ENCODE peak calls at places on chromosomes 3 and 15, in nine cellular contexts. X, E, Z, H, U, L, P, J and M are unnamed samples.

GRCh38 chr3:147210676-147211075 is 195.7 kb downstream of the ZIC4 start:
- DNase-seq in X (no peak), E (no peak), Z (no peak), H (no peak), U (no peak), L (no peak), P (no peak), J (no peak), M (no peak)

GRCh38 chr15:91186892-91187644 is 87.0 kb downstream of the SV2B start:
- DNase-seq in X (peak), E (peak), Z (no peak), H (no peak), U (no peak), L (no peak), P (peak), J (peak), M (peak)

GRCh38 chr3:134810052-134810435 is 15.0 kb downstream of the EPHB1 start:
- DNase-seq in X (no peak), E (no peak), Z (no peak), H (no peak), U (no peak), L (no peak), P (no peak), J (no peak), M (no peak)

GRCh38 chr3:145448436-145448835 is 712.5 kb downstream of the PLOD2 start:
- DNase-seq in X (no peak), E (peak), Z (no peak), H (no peak), U (no peak), L (no peak), P (no peak), J (no peak), M (no peak)

GRCh38 chr15:25832158-25832557 is 31.0 kb downstream of the ATP10A start:
- DNase-seq in X (peak), E (no peak), Z (no peak), H (no peak), U (no peak), L (no peak), P (no peak), J (no peak), M (no peak)

GRCh38 chr3:161305095-161305991 is 66.0 kb downstream of the SPTSSB start:
- DNase-seq in X (peak), E (peak), Z (no peak), H (no peak), U (no peak), L (no peak), P (peak), J (no peak), M (peak)

GRCh38 chr3:115085197-115085865 is 61.8 kb downstream of the ZBTB20 start:
- DNase-seq in X (no peak), E (peak), Z (no peak), H (no peak), U (no peak), L (no peak), P (no peak), J (peak), M (no peak)

GRCh38 chr15:95208988-95209387 is 977.6 kb downstream of the MCTP2 start:
- DNase-seq in X (peak), E (peak), Z (no peak), H (peak), U (no peak), L (no peak), P (peak), J (no peak), M (peak)

GRCh38 chr3:58604031-58604430 is 26.8 kb upstream of the FAM107A start:
- DNase-seq in X (no peak), E (no peak), Z (no peak), H (no peak), U (no peak), L (no peak), P (no peak), J (no peak), M (no peak)

DNA sequence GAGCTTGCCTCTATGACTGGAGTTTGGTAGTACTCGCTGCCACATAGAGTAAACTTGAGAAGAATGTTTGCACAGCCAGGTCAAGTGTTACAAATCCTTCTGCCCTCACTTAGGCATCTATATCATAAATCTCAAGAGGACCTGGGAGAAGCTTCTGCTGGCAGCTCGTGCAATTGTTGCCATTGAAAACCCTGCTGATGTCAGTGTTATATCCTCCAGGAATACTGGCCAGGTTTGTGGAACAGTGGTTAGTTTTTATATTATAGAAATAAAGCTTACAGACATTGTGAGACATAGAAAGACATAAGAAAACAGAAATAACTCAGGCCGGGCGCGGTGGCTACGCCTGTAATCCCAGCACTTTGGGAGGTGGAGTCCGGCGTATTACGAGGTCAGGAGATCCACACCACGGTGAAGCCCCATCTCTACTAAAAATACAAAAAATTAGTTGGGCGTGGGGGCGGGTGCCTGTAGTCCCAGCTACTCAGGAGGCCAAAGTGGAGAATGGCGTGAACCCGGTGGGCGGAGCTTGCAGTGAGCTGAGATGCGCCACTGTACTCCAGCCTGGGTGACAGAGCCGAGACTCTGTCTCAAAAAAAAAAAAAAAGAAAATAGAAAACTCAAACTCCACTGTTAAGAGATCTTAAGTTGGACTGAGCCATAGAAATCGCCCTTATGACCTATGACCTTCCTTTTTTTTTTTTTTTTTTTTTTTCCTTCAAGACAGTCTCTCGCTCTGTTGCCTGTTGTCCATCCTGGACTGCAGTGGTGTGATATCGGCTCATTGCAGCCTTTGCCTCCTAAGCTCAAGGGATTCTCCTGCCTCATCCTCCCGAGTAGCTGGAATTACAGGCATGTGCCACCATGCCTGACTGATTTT is 2.2 kb downstream of the RPSA start:
- DNase-seq in X (no peak), E (no peak), Z (no peak), H (peak), U (no peak), L (no peak), P (no peak), J (no peak), M (no peak)
- H3K4me3 ChIP-seq in X (peak), E (peak), Z (no peak), H (peak), U (no peak), L (peak), P (peak), J (no peak), M (peak)

GRCh38 chr3:187974857-187975257 is 179.1 kb upstream of the LPP start:
- DNase-seq in X (no peak), E (no peak), Z (no peak), H (no peak), U (no peak), L (no peak), P (no peak), J (no peak), M (no peak)
- TF ChIP-seq CTCF in X (no peak), E (peak), Z (no peak), H (no peak), U (peak), L (peak), P (no peak), J (peak), M (no peak)

GRCh38 chr15:63030101-63030528 is 12.4 kb upstream of the TPM1 start:
- DNase-seq in X (peak), E (peak), Z (peak), H (no peak), U (peak), L (no peak), P (no peak), J (no peak), M (no peak)
- H3K4me3 ChIP-seq in X (no peak), E (no peak), Z (no peak), H (no peak), U (no peak), L (no peak), P (no peak), J (no peak), M (no peak)

DNA sequence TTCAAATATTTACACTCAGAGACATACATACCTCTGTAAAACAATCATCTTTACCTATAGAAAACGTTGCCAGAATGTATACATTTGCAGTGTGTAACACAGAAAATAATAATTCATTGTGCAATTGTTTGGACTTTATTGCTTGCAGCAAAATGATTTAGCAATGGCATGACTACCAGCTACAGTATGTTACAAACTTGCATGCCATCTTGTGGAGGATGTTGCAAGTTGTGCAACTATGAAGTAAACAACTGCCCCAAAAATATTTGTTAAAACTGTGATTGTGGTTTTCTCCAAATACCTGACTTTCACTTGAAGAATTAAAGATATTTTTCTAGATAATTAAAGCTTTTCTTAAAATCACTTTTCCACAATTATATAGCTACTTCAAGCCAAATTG is 27.1 kb upstream of the C3orf49 start:
- DNase-seq in X (peak), E (peak), Z (no peak), H (peak), U (no peak), L (no peak), P (peak), J (no peak), M (peak)
- TF ChIP-seq CTCF in X (peak), E (peak), Z (peak), H (no peak), U (peak), L (no peak), P (peak), J (peak), M (peak)

GRCh38 chr3:47443611-47443995 is 32.1 kb downstream of the SCAP start:
- DNase-seq in X (no peak), E (no peak), Z (no peak), H (no peak), U (no peak), L (no peak), P (no peak), J (no peak), M (no peak)
- H3K4me3 ChIP-seq in X (no peak), E (no peak), Z (peak), H (no peak), U (no peak), L (peak), P (no peak), J (no peak), M (no peak)